ENCODE peak calls at places on chromosomes 11 and 22, in seven cellular contexts. U is cardiac fibroblast, M is iPS DF 6.9, L is right cardiac atrium, J is BJ, O is MG63, N is GM23338. K is an unnamed sample.

GRCh38 chr11:94553938-94554337 is 10.2 kb downstream of the FUT4 start:
- DNase-seq in L (no peak), O (peak), N (no peak), M (no peak), J (no peak), U (peak), K (peak)

GRCh38 chr11:23413057-23413456 is 552.8 kb upstream of the CCDC179 start:
- DNase-seq in U (no peak), N (no peak), O (no peak), J (no peak), M (no peak), L (no peak), K (no peak)

GRCh38 chr22:35609261-35609660 is 7.9 kb downstream of the MB start:
- DNase-seq in N (no peak), M (no peak), U (no peak), O (no peak), J (no peak), L (no peak), K (no peak)

GRCh38 chr22:21837184-21837979 is 30.1 kb downstream of the MAPK1 start:
- DNase-seq in M (no peak), N (peak), O (peak), U (peak), L (no peak), J (peak), K (peak)

GRCh38 chr11:116927163-116927772 is 89.8 kb upstream of the APOA1 start:
- DNase-seq in O (no peak), J (no peak), N (no peak), L (no peak), U (no peak), M (no peak), K (no peak)

GRCh38 chr11:22371188-22371587 is 33.0 kb downstream of the SLC17A6 start:
- DNase-seq in O (no peak), M (peak), U (no peak), N (peak), J (no peak), L (no peak), K (no peak)

GRCh38 chr11:34865261-34865660 is 50.9 kb downstream of the APIP start:
- DNase-seq in L (no peak), J (no peak), N (no peak), O (no peak), M (no peak), U (no peak), K (no peak)

GRCh38 chr11:10490398-10491232 is 35.6 kb downstream of the AMPD3 start:
- DNase-seq in N (no peak), U (peak), J (peak), O (peak), L (peak), M (no peak), K (peak)

GRCh38 chr11:118434553-118435232 is 1.6 kb upstream of the KMT2A start:
- DNase-seq in O (peak), L (peak), N (peak), J (no peak), U (no peak), M (no peak), K (no peak)
- H3K4me3 ChIP-seq in O (peak), L (peak), N (peak), J (peak), U (peak), M (peak), K (peak)

DNA sequence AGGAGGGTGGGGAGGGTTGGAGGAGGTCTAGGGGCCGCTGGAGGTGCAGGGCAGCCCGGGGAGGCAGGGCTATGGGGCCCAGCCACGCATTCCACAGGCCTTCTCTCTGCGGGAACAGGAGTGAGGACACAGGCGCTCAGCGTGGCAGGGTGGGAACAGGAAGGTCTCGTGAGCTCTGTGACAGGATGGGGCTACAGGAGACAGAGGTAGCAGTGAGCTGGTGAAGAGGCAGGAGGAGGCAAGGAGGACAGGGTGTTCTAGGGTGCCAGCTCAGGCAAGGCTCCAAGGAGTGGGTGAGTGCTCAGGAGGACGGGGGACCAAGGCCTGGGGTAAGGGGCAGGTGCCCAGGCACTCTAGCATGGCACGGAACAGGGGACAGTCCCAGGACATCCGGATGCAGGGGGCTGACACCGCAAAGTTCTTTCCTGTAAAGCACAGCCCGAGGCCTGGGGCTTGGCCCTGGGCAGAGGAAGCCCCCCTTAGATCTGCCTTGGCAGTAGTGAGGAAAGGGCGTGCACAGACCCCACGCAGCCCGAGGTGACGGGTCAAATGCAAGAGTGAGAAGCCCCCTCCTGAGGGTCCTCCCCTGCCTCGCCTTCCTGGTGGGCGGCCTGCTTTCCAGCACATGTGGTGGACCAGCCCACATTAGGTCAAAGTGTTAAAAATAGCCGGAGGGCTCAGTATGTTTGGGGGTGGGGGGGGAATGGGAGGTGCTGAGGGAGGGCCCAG is 4.7 kb upstream of the NEAT1 start:
- DNase-seq in O (peak), M (no peak), U (peak), J (no peak), L (peak), N (no peak), K (no peak)
- H3K4me3 ChIP-seq in O (peak), M (no peak), U (peak), J (no peak), L (no peak), N (no peak), K (no peak)

GRCh38 chr11:78878631-78879030 is 304.0 kb upstream of the NARS2 start:
- DNase-seq in L (no peak), U (no peak), M (no peak), N (no peak), O (no peak), J (no peak), K (no peak)
- H3K4me3 ChIP-seq in L (no peak), U (no peak), M (no peak), N (no peak), O (no peak), J (no peak), K (no peak)

DNA sequence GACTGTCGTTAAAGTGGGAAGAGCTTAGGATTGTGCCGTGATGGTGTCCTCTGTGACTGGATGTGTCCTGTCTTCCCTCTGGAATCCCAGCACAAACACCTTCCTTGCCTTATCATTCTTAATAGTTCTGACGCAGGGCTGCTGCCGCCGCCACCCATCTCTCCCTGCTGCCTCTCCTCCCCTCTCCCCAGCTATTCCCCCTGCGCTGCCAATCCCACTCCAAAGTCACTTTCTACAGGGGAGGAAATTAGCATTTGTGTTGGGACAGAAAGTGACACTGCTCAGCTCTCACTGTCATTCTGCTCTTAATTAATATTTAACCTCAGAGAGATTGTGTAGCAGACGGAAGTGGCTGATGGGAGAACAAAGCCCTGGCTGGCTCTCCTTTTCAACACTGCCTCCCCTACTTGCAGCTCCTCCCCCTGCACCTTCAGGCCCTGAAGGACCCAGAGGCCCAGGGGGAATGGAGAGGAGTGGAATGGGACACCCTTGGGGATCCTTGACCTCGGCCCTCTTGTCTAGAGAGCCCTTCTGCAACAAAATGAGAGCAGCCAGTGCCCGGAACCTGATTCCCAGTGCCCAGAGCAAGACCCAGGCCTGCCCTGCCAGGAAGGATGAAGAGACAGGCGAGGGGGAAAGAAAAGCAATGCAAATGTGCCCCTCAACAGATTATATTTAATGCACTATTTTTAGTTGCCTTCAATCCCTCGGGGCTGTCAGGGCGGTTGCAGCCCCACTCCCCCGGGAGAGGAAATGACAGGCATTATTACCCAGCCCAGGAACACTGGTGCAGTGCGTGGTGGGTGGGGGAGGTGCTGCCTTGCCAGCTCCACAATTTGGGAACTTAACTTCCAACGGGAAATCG is 14.7 kb upstream of the NRGN start:
- DNase-seq in N (no peak), O (no peak), U (no peak), L (peak), J (no peak), M (no peak), K (no peak)
- H3K4me3 ChIP-seq in N (peak), O (no peak), U (peak), L (no peak), J (no peak), M (no peak), K (no peak)

GRCh38 chr11:62788991-62789390 is 1.8 kb downstream of the TMEM179B start:
- DNase-seq in M (no peak), U (no peak), O (no peak), N (peak), J (no peak), L (no peak), K (no peak)
- H3K4me3 ChIP-seq in M (no peak), U (no peak), O (no peak), N (peak), J (no peak), L (no peak), K (no peak)